ENCODE peak calls at places on chromosomes 7 and 10, in four cellular contexts. O is breast epithelium, Y is mucosa of descending colon, L is A549. E is an unnamed sample.

GRCh38 chr7:55060690-55061414 is 42.0 kb downstream of the EGFR start:
- DNase-seq in L (no peak), O (no peak), Y (no peak), E (no peak)

GRCh38 chr10:126229701-126230100 is 158.6 kb downstream of the ADAM12 start:
- DNase-seq in Y (no peak), O (no peak), L (no peak), E (no peak)

GRCh38 chr10:301536-301935 is 166.3 kb downstream of the ZMYND11 start:
- DNase-seq in Y (no peak), O (no peak), L (no peak), E (no peak)

GRCh38 chr7:34160261-34160752 is 255.0 kb downstream of the BMPER start:
- DNase-seq in L (no peak), O (no peak), Y (no peak), E (no peak)

GRCh38 chr7:97004931-97005763 is at the start of gene DLX6:
- DNase-seq in Y (peak; percentile 50), O (no peak), L (peak; percentile 84), E (peak; percentile 74)

GRCh38 chr10:33421789-33422188 is 87.3 kb upstream of the NRP1 start:
- DNase-seq in O (peak; percentile 20), L (peak; percentile 25), Y (no peak), E (no peak)

GRCh38 chr10:113907166-113907565 is 52.7 kb downstream of the NHLRC2 start:
- DNase-seq in Y (no peak), O (no peak), L (peak; percentile 13), E (no peak)

GRCh38 chr10:28781296-28781695 is 104.0 kb downstream of the BAMBI start:
- DNase-seq in Y (no peak), O (no peak), L (no peak), E (no peak)

GRCh38 chr7:3482147-3482921 is 181.3 kb downstream of the SDK1 start:
- DNase-seq in L (peak; percentile 62), O (no peak), Y (no peak), E (no peak)

GRCh38 chr10:123134058-123134914 is 1.5 kb upstream of the HMX3 start:
- DNase-seq in O (no peak), L (no peak), Y (peak; percentile 47), E (peak; percentile 73)

GRCh38 chr7:2112261-2113203 is 120.2 kb downstream of the MAD1L1 start:
- DNase-seq in L (no peak), O (no peak), Y (no peak), E (peak; percentile 52)

GRCh38 chr10:19412531-19412930 is 363.9 kb downstream of the MALRD1 start:
- DNase-seq in O (no peak), Y (no peak), L (peak; percentile 18), E (no peak)

GRCh38 chr7:120320218-120320961 is 47.4 kb downstream of the KCND2 start:
- DNase-seq in O (no peak), L (no peak), Y (no peak), E (no peak)

GRCh38 chr10:125684583-125684982 is 1.6 kb upstream of the TEX36 start:
- DNase-seq in Y (no peak), L (no peak), O (no peak), E (no peak)

GRCh38 chr10:22002531-22003110 is 909 bp downstream of the DNAJC1 start:
- DNase-seq in O (no peak), Y (no peak), L (peak; percentile 13), E (no peak)

GRCh38 chr10:89279449-89279869 is 22.4 kb upstream of the IFIT2 start:
- DNase-seq in L (peak; percentile 30), O (no peak), Y (no peak), E (no peak)

GRCh38 chr7:47402941-47403340 is 179.0 kb downstream of the TNS3 start:
- DNase-seq in O (peak; percentile 46), L (no peak), Y (no peak), E (no peak)

GRCh38 chr7:35848728-35849127 is 47.9 kb downstream of the SEPTIN7 start:
- DNase-seq in L (no peak), O (no peak), Y (no peak), E (no peak)

GRCh38 chr7:18426564-18427226 is 68.9 kb upstream of the HDAC9 start:
- DNase-seq in O (no peak), L (no peak), Y (no peak), E (no peak)

GRCh38 chr7:115230882-115231508 is 309.1 kb downstream of the MDFIC start:
- DNase-seq in O (no peak), Y (no peak), L (peak; percentile 76), E (no peak)

GRCh38 chr7:77367976-77368375 is 48.2 kb downstream of the GSAP start:
- DNase-seq in L (no peak), Y (no peak), O (no peak), E (no peak)

GRCh38 chr7:141452911-141453310 is 98.3 kb upstream of the AGK start:
- DNase-seq in Y (no peak), L (no peak), O (no peak), E (no peak)

GRCh38 chr7:148395292-148395691 is 195.3 kb upstream of the C7orf33 start:
- DNase-seq in O (no peak), Y (no peak), L (no peak), E (no peak)

DNA sequence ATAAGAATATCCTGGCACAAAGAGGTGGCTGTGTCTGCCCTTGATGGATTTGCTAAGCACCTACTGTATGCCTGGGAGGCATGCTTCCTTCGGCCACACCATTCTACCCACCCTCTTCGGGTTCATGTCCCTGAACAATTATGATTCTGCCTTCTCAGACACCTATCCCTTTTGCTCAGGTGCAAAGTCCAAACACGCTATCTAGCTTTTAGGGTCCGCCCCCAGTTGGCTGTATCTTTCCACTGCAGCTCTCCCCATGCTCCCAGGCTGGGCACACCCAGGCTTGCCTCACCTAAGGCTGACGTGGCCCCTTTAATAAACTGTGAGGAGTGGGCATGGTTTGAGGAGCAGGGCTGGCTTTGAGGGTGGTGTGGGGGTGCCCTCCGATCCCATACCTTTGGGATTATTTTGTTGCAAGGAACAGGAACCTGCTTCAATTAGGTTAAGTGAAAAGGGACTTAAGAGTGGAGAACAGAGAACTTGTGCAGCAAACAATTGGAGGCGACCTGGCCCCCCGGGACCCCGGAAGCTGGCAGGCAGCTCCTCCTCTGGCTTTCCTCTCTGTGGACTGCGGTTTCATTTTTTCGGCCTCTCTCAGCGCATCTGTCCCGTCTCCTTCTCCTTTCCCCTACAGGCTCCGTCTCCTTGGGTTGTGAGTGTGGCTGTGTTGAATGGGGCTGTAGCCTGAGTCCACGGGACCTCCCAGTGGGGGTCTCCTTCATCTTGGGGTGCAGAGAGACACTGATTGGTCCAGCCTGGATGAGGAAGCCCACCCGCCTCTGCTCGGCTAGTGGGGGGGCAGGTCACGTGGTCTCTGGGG is 3.8 kb downstream of the CLIP2 start:
- DNase-seq in L (peak; percentile 53), O (no peak), Y (peak; percentile 79), E (no peak)
- H3K4me3 ChIP-seq in L (peak overlapping the region; percentile 6), O (no peak overlapping the region), Y (no peak overlapping the region), E (no peak overlapping the region)

DNA sequence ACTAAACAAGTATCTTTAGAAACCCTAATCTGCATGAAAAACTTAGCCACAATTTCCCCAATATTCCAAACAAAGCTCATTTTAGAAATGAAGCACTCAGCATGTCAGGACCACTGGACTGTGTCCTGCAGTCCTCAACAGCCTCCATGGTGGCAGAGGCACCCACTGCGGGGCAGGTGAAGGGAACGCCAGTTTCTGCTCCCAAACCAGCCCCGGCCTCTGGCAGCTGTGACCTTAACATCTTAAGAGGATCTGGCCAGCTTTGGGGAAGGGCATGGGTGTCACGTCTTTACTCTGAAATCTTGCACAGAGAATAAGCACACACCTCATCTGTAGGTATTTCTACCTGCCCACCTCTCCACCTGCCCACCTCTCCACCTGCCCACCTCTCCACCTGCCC is 262.7 kb downstream of the DNAJB6 start:
- DNase-seq in L (no peak), Y (no peak), O (no peak), E (peak; percentile 40)
- H3K4me1 ChIP-seq in L (no peaks in the 10 kb centered on the region), Y (no peaks in the 10 kb centered on the region), O (no peaks in the 10 kb centered on the region), E (no peaks in the 10 kb centered on the region)

DNA sequence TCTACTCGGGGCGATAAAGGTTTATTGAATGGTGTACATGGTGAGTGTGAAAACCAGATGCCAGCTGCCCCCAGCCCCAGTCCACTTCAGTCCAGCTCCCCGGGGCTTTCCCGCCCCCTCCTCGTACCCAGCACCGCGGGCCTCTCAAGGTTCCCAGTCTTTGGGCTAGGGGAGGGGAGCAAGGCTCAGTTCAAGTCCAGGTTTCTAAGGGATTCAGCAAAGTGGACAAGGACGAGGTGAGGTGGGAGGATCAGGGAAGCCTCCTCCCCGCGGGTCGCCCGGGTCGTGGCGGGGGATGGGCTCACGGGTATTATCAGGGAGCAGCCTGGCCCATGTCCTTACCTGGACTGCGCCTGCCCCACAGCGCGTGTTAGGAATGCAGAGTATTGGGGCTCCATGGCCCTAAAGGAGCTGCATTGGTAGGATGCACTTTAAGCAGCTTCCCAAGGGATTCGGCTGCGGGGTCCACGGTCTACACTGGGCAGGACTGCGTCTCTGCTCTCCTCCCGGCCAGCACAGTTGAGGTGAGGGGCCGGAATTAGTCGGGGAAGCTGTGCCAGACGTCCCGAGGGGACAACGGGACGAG is 541 bp upstream of the PFKFB3 start:
- DNase-seq in Y (peak; percentile 70), L (no peak), O (no peak), E (peak; percentile 58)
- H3K4me3 ChIP-seq in Y (no peak overlapping the region), L (peak overlapping the region; percentile 70), O (peak overlapping the region; percentile 76), E (peak overlapping the region; percentile 56)

DNA sequence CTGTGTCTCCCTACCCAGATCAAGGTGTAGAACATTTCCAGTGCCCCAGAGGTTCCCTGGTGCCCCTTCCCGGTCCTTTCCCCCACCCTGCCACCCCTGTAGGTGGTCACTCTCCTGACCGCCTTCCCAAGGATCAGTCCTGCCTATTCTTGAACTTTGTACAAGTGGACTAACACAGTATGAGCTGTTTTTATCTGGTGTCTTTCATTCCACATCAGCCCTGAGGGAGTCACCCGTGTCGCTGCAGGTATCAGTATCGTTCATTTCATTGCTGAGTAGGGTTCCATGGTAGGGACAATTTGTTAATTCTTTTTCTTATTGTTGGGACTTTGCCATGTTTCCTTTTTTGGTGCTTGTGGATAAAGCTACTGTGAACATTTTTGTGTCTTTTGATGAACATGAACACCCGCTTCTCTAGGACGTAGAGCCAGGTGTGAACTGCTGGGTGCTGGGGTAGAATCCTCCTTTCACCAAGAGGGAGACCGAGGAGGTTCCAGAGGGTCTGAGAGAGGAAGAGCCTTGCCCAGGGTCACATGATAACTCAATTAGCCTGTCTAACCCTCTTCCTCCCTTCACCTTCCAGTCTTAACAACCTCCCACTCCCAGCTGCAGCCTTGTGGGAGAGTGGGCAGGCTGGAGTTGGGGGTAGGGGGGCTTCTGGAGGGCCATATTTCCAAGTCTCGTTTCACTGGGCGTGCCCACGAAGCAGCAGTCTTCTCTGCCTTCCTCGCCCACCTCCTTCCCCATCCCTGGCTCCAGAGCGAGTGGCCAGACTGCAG is 18.0 kb downstream of the PALD1 start:
- DNase-seq in L (no peak), Y (no peak), O (no peak), E (no peak)
- H3K4me1 ChIP-seq in L (no peaks in the 10 kb centered on the region), Y (no peaks in the 10 kb centered on the region), O (peaks cover 5% of the 10 kb centered on the region), E (peaks cover 24% of the 10 kb centered on the region)

DNA sequence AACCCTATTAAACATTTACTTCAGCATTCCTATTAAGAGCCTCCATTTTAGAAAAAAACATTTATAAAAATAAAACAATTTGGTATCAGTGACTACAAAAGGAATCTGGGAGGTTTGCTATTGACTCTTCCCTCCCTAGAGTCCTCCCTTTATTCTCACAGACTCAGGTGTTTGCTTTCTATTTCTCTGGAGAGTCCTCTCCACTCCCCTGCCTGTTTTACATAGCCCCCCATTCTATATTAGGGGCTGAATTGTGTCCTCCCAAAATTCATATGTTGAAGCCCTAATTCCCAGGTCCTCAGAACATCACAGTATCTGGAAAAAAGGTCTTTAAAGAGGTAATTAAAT is 69.8 kb downstream of the COA1 start:
- DNase-seq in O (no peak), L (no peak), Y (no peak), E (no peak)
- H3K4me3 ChIP-seq in O (no peak overlapping the region), L (no peak overlapping the region), Y (no peak overlapping the region), E (no peak overlapping the region)

E was measured in kidney.